ENCODE peak calls at places on chromosomes 1 and 21, in four cellular contexts. H is CD4-positive, alpha-beta memory T cell; X is psoas muscle; C is colonic mucosa. P is an unnamed sample. For H3K4me1 and H3K9me3, the result is how much of the 10 kb centered on the place peaks cover.

GRCh38 chr1:173523329-173523728 is 46.2 kb downstream of the PRDX6 start:
- DNase-seq in H (no peak), X (no peak), C (no peak), P (no peak)

GRCh38 chr1:92186081-92186480 is 31.6 kb upstream of the C1orf146 start:
- DNase-seq in H (no peak), X (no peak), C (no peak), P (no peak)

GRCh38 chr1:20589331-20590312 is 725 bp downstream of the CDA start:
- DNase-seq in H (no peak), X (peak), C (peak), P (peak)

GRCh38 chr1:28193701-28194161 is 17.2 kb upstream of the PTAFR start:
- DNase-seq in H (no peak), X (peak), C (no peak), P (no peak)

GRCh38 chr1:225827076-225827475 is 17.2 kb downstream of the EPHX1 start:
- DNase-seq in H (no peak), X (peak), C (no peak), P (no peak)

GRCh38 chr1:15584489-15585363 is at the start of gene AGMAT:
- DNase-seq in H (peak), X (peak), C (peak), P (peak)

GRCh38 chr1:9687120-9687875 is 35.8 kb downstream of the PIK3CD start:
- DNase-seq in H (peak), X (peak), C (peak), P (peak)

GRCh38 chr21:31218830-31219608 is 125.0 kb downstream of the TIAM1 start:
- DNase-seq in H (no peak), X (peak), C (peak), P (no peak)

GRCh38 chr21:42067531-42068255 is 3.4 kb upstream of the UMODL1 start:
- DNase-seq in H (no peak), X (peak), C (no peak), P (no peak)

GRCh38 chr1:9573723-9574122 is 15.0 kb upstream of the TMEM201 start:
- DNase-seq in H (peak), X (no peak), C (no peak), P (no peak)

GRCh38 chr21:45291613-45292398 is 4.1 kb upstream of the POFUT2 start:
- DNase-seq in H (no peak), X (no peak), C (peak), P (no peak)

GRCh38 chr1:75438355-75438754 is 172.6 kb downstream of the SLC44A5 start:
- DNase-seq in H (no peak), X (no peak), C (no peak), P (no peak)

GRCh38 chr1:96721053-96721381 is 567 bp upstream of the PTBP2 start:
- DNase-seq in H (peak), X (no peak), C (no peak), P (no peak)

GRCh38 chr1:85245456-85245855 is 14.0 kb downstream of the C1orf52 start:
- DNase-seq in H (no peak), X (no peak), C (no peak), P (no peak)

GRCh38 chr1:216045400-216045799 is 377.8 kb downstream of the USH2A start:
- DNase-seq in H (no peak), X (no peak), C (no peak), P (no peak)

GRCh38 chr1:15260418-15261154 is 13.6 kb downstream of the FHAD1 start:
- DNase-seq in H (no peak), X (no peak), C (no peak), P (no peak)

GRCh38 chr1:205369621-205370230 is 13.0 kb upstream of the KLHDC8A start:
- DNase-seq in H (no peak), X (no peak), C (no peak), P (no peak)

GRCh38 chr1:44684525-44684924 is 10.0 kb downstream of the ARMH1 start:
- DNase-seq in H (no peak), X (no peak), C (no peak), P (peak)

GRCh38 chr1:148166558-148167492 is 14.7 kb upstream of the NBPF11 start:
- DNase-seq in H (no peak), X (no peak), C (no peak), P (no peak)

GRCh38 chr1:117570988-117571409 is 34.8 kb upstream of the TENT5C start:
- DNase-seq in H (no peak), X (no peak), C (peak), P (no peak)

GRCh38 chr1:57599233-57599994 is 175.6 kb upstream of the DAB1 start:
- DNase-seq in H (no peak), X (no peak), C (no peak), P (no peak)

GRCh38 chr1:201355471-201355870 is 22.0 kb downstream of the TNNT2 start:
- DNase-seq in H (no peak), X (peak), C (no peak), P (no peak)

GRCh38 chr1:158362501-158362900 is 8.8 kb downstream of the CD1E start:
- DNase-seq in H (no peak), X (no peak), C (no peak), P (no peak)

GRCh38 chr1:158366783-158367182 is 13.1 kb downstream of the CD1E start:
- DNase-seq in H (no peak), X (no peak), C (no peak), P (no peak)

GRCh38 chr1:158357441-158357840 is 3.7 kb downstream of the CD1E start:
- DNase-seq in H (no peak), X (no peak), C (no peak), P (no peak)

DNA sequence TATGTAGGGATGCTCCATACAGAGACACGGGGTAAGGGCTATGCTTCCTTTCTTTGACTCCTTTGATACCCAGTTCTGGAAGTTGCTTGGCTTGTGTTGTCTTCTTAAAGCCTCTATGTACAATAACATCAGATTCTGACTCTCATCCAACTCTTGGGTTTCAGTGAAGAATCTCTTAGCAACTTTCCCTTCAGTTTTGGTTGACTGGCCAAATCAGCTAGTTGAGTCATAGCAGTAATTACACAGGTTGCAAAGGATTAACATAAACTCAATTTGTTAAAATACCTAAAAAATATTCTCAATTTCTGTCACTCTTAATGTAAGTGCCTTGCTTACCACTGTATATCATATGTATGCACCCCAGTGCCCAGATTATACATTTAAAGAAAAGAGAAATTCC is 9.2 kb downstream of the CD1E start:
- DNase-seq in H (no peak), X (no peak), C (no peak), P (no peak)
- H3K27ac ChIP-seq in H (no peak), X (no peak), C (no peak), P (no peak)

GRCh38 chr1:245168090-245168489 is 13.3 kb downstream of the KIF26B start:
- DNase-seq in H (no peak), X (peak), C (peak), P (peak)
- H3K4me1 ChIP-seq in H (under half), X (under half), C (under half), P (under half)

DNA sequence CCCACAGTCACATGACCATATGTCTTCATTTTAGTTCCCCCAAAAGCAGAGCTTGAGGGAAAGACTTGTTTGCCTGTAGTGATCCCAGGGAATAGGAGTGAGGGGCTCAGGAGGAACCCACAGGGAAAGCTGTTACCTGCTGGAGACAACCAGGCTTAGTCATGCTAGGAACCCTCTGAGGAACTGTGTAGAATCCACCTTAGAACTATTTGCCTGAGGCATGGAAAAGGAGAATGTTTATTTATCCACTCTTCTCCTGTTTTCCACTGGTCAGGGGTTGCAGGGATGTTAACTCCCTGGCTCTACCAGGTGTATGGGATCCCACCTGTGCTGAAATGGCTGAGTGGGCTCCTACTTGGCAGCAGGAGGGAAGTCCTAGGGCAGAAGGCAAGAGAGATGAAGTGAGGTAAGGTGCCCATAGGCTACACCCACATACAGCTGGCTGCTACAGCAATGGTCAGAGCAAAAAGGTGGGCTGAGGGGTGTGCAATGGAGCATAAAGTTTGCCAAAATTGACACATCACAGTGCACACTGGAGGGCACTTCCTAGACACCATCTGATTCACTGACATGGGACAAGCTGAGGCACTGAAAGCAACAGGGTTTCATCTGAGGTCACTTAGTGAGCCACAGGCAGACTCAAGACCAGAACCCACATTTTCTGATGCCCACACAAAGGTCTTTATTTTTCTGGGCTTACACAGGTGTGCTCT is 29.7 kb upstream of the CYP4B1 start:
- DNase-seq in H (no peak), X (no peak), C (no peak), P (no peak)
- H3K9me3 ChIP-seq in H (under half), X (under half), C (under half), P (under half)

GRCh38 chr1:22567176-22567575 is 3.9 kb downstream of the EPHA8 start:
- DNase-seq in H (no peak), X (no peak), C (no peak), P (no peak)

GRCh38 chr1:22570140-22570909 is 7.0 kb downstream of the EPHA8 start:
- DNase-seq in H (no peak), X (no peak), C (no peak), P (no peak)

GRCh38 chr1:22567994-22568393 is 4.7 kb downstream of the EPHA8 start:
- DNase-seq in H (no peak), X (no peak), C (no peak), P (no peak)

GRCh38 chr1:22572778-22573177 is 9.5 kb downstream of the EPHA8 start:
- DNase-seq in H (no peak), X (no peak), C (no peak), P (no peak)

DNA sequence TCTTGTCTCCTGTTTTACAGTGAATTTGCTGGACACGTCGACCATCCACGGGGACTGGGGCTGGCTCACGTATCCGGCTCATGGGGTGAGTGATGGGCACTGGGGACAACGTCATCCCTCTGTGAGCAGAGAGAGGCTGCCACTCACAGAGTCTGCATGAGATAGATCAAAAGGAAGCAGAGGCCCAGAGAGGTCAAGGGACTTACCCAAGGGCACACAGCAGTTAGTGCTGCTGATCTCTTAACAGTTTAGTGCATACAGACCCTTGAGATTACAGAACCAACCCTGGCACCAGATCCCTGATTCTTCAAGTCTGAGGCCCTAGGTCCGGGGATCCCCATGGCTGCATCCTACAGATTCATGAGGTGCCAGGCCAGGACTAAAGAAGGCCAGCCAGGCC is 6.0 kb downstream of the EPHA8 start:
- DNase-seq in H (no peak), X (no peak), C (no peak), P (no peak)
- H3K27ac ChIP-seq in H (no peak), X (no peak), C (no peak), P (no peak)